ENCODE peak calls at places on chromosomes 12 and 14, in four cellular contexts. One of them, this sample, is unnamed.

GRCh38 chr12:116482859-116483258 is 76.3 kb upstream of the MAP1LC3B2 start:
- DNase-seq in K562: no peak
- DNase-seq in H1: no peak
- DNase-seq in HepG2: no peak
- DNase-seq in this sample: no peak

GRCh38 chr14:62162998-62163589 is 400.9 kb downstream of the SNAPC1 start:
- DNase-seq in K562: peak; percentile 12
- DNase-seq in H1: peak; percentile 19
- DNase-seq in HepG2: peak; percentile 18
- DNase-seq in this sample: peak; percentile 38

GRCh38 chr14:75279153-75279738 is 618 bp downstream of the FOS start:
- DNase-seq in K562: peak; percentile 35
- DNase-seq in H1: no peak
- DNase-seq in HepG2: no peak
- DNase-seq in this sample: no peak

GRCh38 chr14:74510211-74510931 is 16.8 kb downstream of the ISCA2 start:
- DNase-seq in K562: no peak
- DNase-seq in H1: no peak
- DNase-seq in HepG2: peak; percentile 25
- DNase-seq in this sample: no peak

GRCh38 chr12:51661199-51661598 is 70.2 kb downstream of the SCN8A start:
- DNase-seq in K562: no peak
- DNase-seq in H1: no peak
- DNase-seq in HepG2: no peak
- DNase-seq in this sample: no peak

GRCh38 chr14:31560759-31561154 is 447 bp upstream of the NUBPL start:
- DNase-seq in K562: peak; percentile 4
- DNase-seq in H1: no peak
- DNase-seq in HepG2: peak; percentile 31
- DNase-seq in this sample: no peak

GRCh38 chr14:77882631-77883030 is 82.7 kb downstream of the ADCK1 start:
- DNase-seq in K562: peak; percentile 17
- DNase-seq in H1: no peak
- DNase-seq in HepG2: no peak
- DNase-seq in this sample: no peak

GRCh38 chr12:92331383-92331782 is 185.7 kb upstream of the BTG1 start:
- DNase-seq in K562: no peak
- DNase-seq in H1: no peak
- DNase-seq in HepG2: no peak
- DNase-seq in this sample: no peak

GRCh38 chr12:53659609-53660008 is 16.3 kb downstream of the ATP5MC2 start:
- DNase-seq in K562: no peak
- DNase-seq in H1: no peak
- DNase-seq in HepG2: no peak
- DNase-seq in this sample: no peak

GRCh38 chr14:103066399-103066798 is 9.1 kb upstream of the CDC42BPB start:
- DNase-seq in K562: no peak
- DNase-seq in H1: no peak
- DNase-seq in HepG2: peak; percentile 47
- DNase-seq in this sample: no peak

GRCh38 chr14:103065861-103066260 is 8.5 kb upstream of the CDC42BPB start:
- DNase-seq in K562: no peak
- DNase-seq in H1: no peak
- DNase-seq in HepG2: no peak
- DNase-seq in this sample: no peak

GRCh38 chr14:103064978-103065377 is 7.6 kb upstream of the CDC42BPB start:
- DNase-seq in K562: no peak
- DNase-seq in H1: no peak
- DNase-seq in HepG2: no peak
- DNase-seq in this sample: no peak

GRCh38 chr14:103068351-103069073 is 11.2 kb upstream of the CDC42BPB start:
- DNase-seq in K562: no peak
- DNase-seq in H1: no peak
- DNase-seq in HepG2: no peak
- DNase-seq in this sample: no peak

GRCh38 chr14:103067231-103067954 is 10.0 kb upstream of the CDC42BPB start:
- DNase-seq in K562: no peak
- DNase-seq in H1: no peak
- DNase-seq in HepG2: no peak
- DNase-seq in this sample: no peak
- TF ChIP-seq SIN3A in K562: no peak
- TF ChIP-seq SIN3A in H1: no peak
- TF ChIP-seq SIN3A in HepG2: no peak
- TF ChIP-seq SIN3A in this sample: no peak

DNA sequence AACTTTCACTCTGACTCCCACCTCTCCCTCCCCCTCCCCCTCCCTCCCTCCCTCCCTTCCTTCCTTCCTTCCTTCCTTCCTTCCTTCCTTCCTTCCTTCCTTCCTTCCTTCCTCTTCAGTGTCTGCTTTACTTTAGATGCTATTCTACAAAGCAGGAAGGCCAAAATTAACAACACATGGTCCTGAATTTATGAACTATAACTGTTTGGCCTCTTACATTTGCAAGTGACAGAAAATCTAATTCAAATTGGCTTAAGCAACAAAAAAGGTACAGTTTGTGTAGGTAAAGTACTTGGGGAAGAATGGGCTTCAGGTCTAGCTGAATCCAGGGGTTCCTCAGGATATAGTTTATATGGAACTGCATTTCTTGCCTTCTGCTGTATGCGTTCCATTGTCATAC is 673.0 kb downstream of the AACS start:
- DNase-seq in K562: no peak
- DNase-seq in H1: no peak
- DNase-seq in HepG2: no peak
- DNase-seq in this sample: no peak
- TF ChIP-seq SIN3A in K562: no peak
- TF ChIP-seq SIN3A in H1: no peak
- TF ChIP-seq SIN3A in HepG2: no peak
- TF ChIP-seq SIN3A in this sample: no peak

GRCh38 chr12:88805286-88805685 is 225.0 kb upstream of the KITLG start:
- DNase-seq in K562: no peak
- DNase-seq in H1: no peak
- DNase-seq in HepG2: no peak
- DNase-seq in this sample: no peak
- TF ChIP-seq SIN3A in K562: no peak
- TF ChIP-seq SIN3A in H1: no peak
- TF ChIP-seq SIN3A in HepG2: no peak
- TF ChIP-seq SIN3A in this sample: no peak

GRCh38 chr12:108568653-108569154 is 6.3 kb downstream of the ISCU start:
- DNase-seq in K562: no peak
- DNase-seq in H1: no peak
- DNase-seq in HepG2: no peak
- DNase-seq in this sample: no peak
- TF ChIP-seq SIN3A in K562: no peak
- TF ChIP-seq SIN3A in H1: no peak
- TF ChIP-seq SIN3A in HepG2: no peak
- TF ChIP-seq SIN3A in this sample: no peak

GRCh38 chr14:68960123-68960522 is 19.0 kb downstream of the ACTN1 start:
- DNase-seq in K562: no peak
- DNase-seq in H1: no peak
- DNase-seq in HepG2: no peak
- DNase-seq in this sample: no peak

GRCh38 chr14:68964300-68965093 is 14.6 kb downstream of the ACTN1 start:
- DNase-seq in K562: no peak
- DNase-seq in H1: no peak
- DNase-seq in HepG2: no peak
- DNase-seq in this sample: no peak

GRCh38 chr14:68961361-68961760 is 17.7 kb downstream of the ACTN1 start:
- DNase-seq in K562: no peak
- DNase-seq in H1: no peak
- DNase-seq in HepG2: no peak
- DNase-seq in this sample: no peak

GRCh38 chr14:68961781-68962584 is 17.1 kb downstream of the ACTN1 start:
- DNase-seq in K562: no peak
- DNase-seq in H1: no peak
- DNase-seq in HepG2: no peak
- DNase-seq in this sample: no peak

DNA sequence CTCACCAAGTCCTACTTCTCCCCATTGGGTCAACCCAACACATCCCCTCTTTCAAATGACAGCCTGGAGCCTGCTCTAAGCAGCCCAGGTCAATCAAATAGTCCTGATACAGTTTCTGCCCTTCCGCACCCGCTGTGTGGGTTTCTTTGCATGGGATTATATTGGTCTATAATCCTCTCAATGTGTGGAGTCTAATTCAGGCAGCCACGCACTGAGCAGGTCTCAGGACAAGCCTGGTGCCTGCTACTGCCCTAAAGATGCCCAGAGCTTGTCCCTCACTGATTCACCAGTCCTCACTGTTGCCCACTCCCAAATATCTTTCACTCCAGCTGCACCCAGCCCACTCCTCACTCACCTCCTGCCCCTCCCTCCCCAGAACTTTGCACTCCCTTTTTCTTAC is 16.4 kb downstream of the ACTN1 start:
- DNase-seq in K562: no peak
- DNase-seq in H1: no peak
- DNase-seq in HepG2: no peak
- DNase-seq in this sample: no peak
- TF ChIP-seq SIN3A in K562: no peak
- TF ChIP-seq SIN3A in H1: no peak
- TF ChIP-seq SIN3A in HepG2: no peak
- TF ChIP-seq SIN3A in this sample: no peak